ENCODE peak calls at places on chromosome 4, in four cellular contexts. D, O, T and Q are unnamed samples.
A peak's percentile ranks its signal among the peaks of the same experiment; 100 is the strongest.

GRCh38 chr4:116632269-116632668 is 453.1 kb downstream of the TRAM1L1 start:
- DNase-seq in D (no peak), O (no peak), T (no peak), Q (no peak)

GRCh38 chr4:176789955-176790354 is 2.8 kb downstream of the VEGFC start:
- DNase-seq in O (peak; percentile 86), T (no peak), D (no peak), Q (peak; percentile 68)

GRCh38 chr4:180028682-180029081 is 2214.5 kb upstream of the TENM3 start:
- DNase-seq in T (no peak), D (peak; percentile 10), O (peak; percentile 60), Q (peak; percentile 62)

GRCh38 chr4:36043901-36044300 is 200.4 kb downstream of the ARAP2 start:
- DNase-seq in O (peak; percentile 33), T (no peak), D (no peak), Q (no peak)

GRCh38 chr4:133802741-133803140 is 398.8 kb downstream of the PABPC4L start:
- DNase-seq in D (no peak), O (peak; percentile 2), T (no peak), Q (no peak)

GRCh38 chr4:26196567-26196966 is 124.2 kb upstream of the RBPJ start:
- DNase-seq in D (no peak), T (no peak), O (no peak), Q (no peak)

GRCh38 chr4:165440415-165440882 is 61.6 kb downstream of the CPE start:
- DNase-seq in O (peak; percentile 86), D (no peak), T (no peak), Q (peak; percentile 97)

GRCh38 chr4:126977306-126977705 is 655.5 kb upstream of the INTU start:
- DNase-seq in T (no peak), D (no peak), O (no peak), Q (no peak)

GRCh38 chr4:9735515-9735914 is 45.9 kb upstream of the DRD5 start:
- DNase-seq in D (no peak), T (no peak), O (no peak), Q (no peak)

GRCh38 chr4:142563682-142564291 is 282.3 kb downstream of the INPP4B start:
- DNase-seq in O (peak; percentile 81), D (no peak), T (no peak), Q (peak; percentile 29)

GRCh38 chr4:111046811-111047210 is 423.9 kb upstream of the PITX2 start:
- DNase-seq in D (no peak), T (no peak), O (no peak), Q (no peak)

GRCh38 chr4:147863111-147863747 is 131.3 kb downstream of the ARHGAP10 start:
- DNase-seq in T (no peak), O (no peak), D (no peak), Q (no peak)

GRCh38 chr4:183136880-183137279 is 37.8 kb downstream of the WWC2 start:
- DNase-seq in T (no peak), O (peak; percentile 52), D (no peak), Q (no peak)

GRCh38 chr4:137065306-137065705 is 467.0 kb downstream of the PCDH18 start:
- DNase-seq in O (peak; percentile 40), D (no peak), T (no peak), Q (no peak)

GRCh38 chr4:143406523-143406922 is 69.8 kb downstream of the GAB1 start:
- DNase-seq in D (no peak), O (no peak), T (no peak), Q (peak; percentile 54)

GRCh38 chr4:87060957-87061356 is 126.1 kb downstream of the AFF1 start:
- DNase-seq in T (no peak), D (no peak), O (peak; percentile 70), Q (peak; percentile 62)

GRCh38 chr4:42586775-42587174 is 70.1 kb downstream of the ATP8A1 start:
- DNase-seq in D (no peak), O (no peak), T (no peak), Q (no peak)

GRCh38 chr4:55534306-55534705 is 12.4 kb downstream of the CLOCK start:
- DNase-seq in T (no peak), D (no peak), O (no peak), Q (no peak)

GRCh38 chr4:16608123-16608522 is 290.3 kb downstream of the LDB2 start:
- DNase-seq in D (no peak), O (no peak), T (no peak), Q (no peak)